ENCODE peak calls at places on chromosomes 12 and 14, in four cellular contexts. W, K, U and C are unnamed samples.

GRCh38 chr12:72272731-72273498 is 745 bp downstream of the TRHDE start:
- DNase-seq in W (no peak), K (peak), U (peak), C (no peak)

GRCh38 chr12:110739488-110739887 is 3.2 kb downstream of the PPP1CC start:
- DNase-seq in W (no peak), K (no peak), U (no peak), C (no peak)

GRCh38 chr12:71452006-71452405 is 12.4 kb downstream of the LGR5 start:
- DNase-seq in W (no peak), K (no peak), U (no peak), C (no peak)

GRCh38 chr14:83247925-83248639 is 1714.4 kb upstream of the SEL1L start:
- DNase-seq in W (no peak), K (no peak), U (no peak), C (no peak)

GRCh38 chr12:31651893-31652521 is 7.5 kb upstream of the ETFBKMT start:
- DNase-seq in W (no peak), K (no peak), U (no peak), C (no peak)

GRCh38 chr14:61526405-61527312 is 168.7 kb upstream of the HIF1A start:
- DNase-seq in W (no peak), K (peak), U (peak), C (no peak)

GRCh38 chr12:24404086-24404815 is 454.8 kb upstream of the SOX5 start:
- DNase-seq in W (no peak), K (no peak), U (no peak), C (no peak)

GRCh38 chr12:69653703-69654102 is 43.0 kb upstream of the LRRC10 start:
- DNase-seq in W (no peak), K (peak), U (no peak), C (peak)

GRCh38 chr12:92290016-92290685 is 144.5 kb upstream of the BTG1 start:
- DNase-seq in W (no peak), K (peak), U (no peak), C (no peak)

GRCh38 chr12:119667577-119668314 is at the start of gene PRKAB1:
- DNase-seq in W (peak), K (peak), U (peak), C (peak)

GRCh38 chr12:120534703-120535655 is 823 bp downstream of the RNF10 start:
- DNase-seq in W (peak), K (peak), U (peak), C (peak)

GRCh38 chr14:76708028-76708427 is 53.2 kb upstream of the VASH1 start:
- DNase-seq in W (no peak), K (peak), U (no peak), C (no peak)

GRCh38 chr12:116712458-116713303 is 25.2 kb downstream of the SPRING1 start:
- DNase-seq in W (no peak), K (no peak), U (no peak), C (no peak)

GRCh38 chr12:3085341-3086125 is 8.4 kb downstream of the TSPAN9 start:
- DNase-seq in W (no peak), K (no peak), U (no peak), C (no peak)

GRCh38 chr12:27652174-27652763 is 44.0 kb upstream of the REP15 start:
- DNase-seq in W (peak), K (peak), U (peak), C (peak)

GRCh38 chr12:39626033-39626814 is 6.6 kb upstream of the ABCD2 start:
- DNase-seq in W (no peak), K (no peak), U (no peak), C (no peak)

GRCh38 chr14:69879175-69880047 is at the start of gene SMOC1:
- DNase-seq in W (no peak), K (peak), U (peak), C (no peak)

GRCh38 chr12:28286352-28286751 is 96.1 kb downstream of the CCDC91 start:
- DNase-seq in W (no peak), K (no peak), U (no peak), C (no peak)

GRCh38 chr14:54487771-54488170 is 1.0 kb downstream of the GMFB start:
- DNase-seq in W (no peak), K (peak), U (no peak), C (no peak)

GRCh38 chr12:53569174-53569557 is 57.0 kb downstream of the ATF7 start:
- DNase-seq in W (peak), K (peak), U (no peak), C (peak)

GRCh38 chr12:46224401-46224800 is 44.4 kb downstream of the SLC38A1 start:
- DNase-seq in W (peak), K (peak), U (no peak), C (peak)

GRCh38 chr14:78356406-78356805 is 186.2 kb downstream of the NRXN3 start:
- DNase-seq in W (no peak), K (no peak), U (no peak), C (no peak)

GRCh38 chr14:35965425-35965824 is 139.3 kb downstream of the BRMS1L start:
- DNase-seq in W (no peak), K (no peak), U (no peak), C (no peak)

GRCh38 chr12:107444771-107445170 is 240.8 kb upstream of the PWP1 start:
- DNase-seq in W (no peak), K (no peak), U (no peak), C (no peak)

GRCh38 chr12:6868211-6869048 is 1.1 kb downstream of the TPI1 start:
- DNase-seq in W (no peak), K (peak), U (no peak), C (no peak)

GRCh38 chr12:6180300-6181051 is 19.7 kb upstream of the CD9 start:
- DNase-seq in W (peak), K (peak), U (no peak), C (peak)